ENCODE peak calls at places on chromosomes 6 and 20, in eight cellular contexts. W is MM.1S, A is GM23338, Y is HCT116, I is SK-N-SH, U is PC-3, J is PC-9, T is OCI-LY7. S is an unnamed sample. For H3K9me2, the result is how much of the 10 kb centered on the place peaks cover.

GRCh38 chr6:160921095-160921494 is 70.5 kb upstream of the MAP3K4 start:
- DNase-seq in W (no peak), A (no peak), Y (no peak), I (no peak), U (no peak), J (no peak), T (no peak), S (no peak)

GRCh38 chr20:58579819-58580492 is 64.8 kb upstream of the APCDD1L start:
- DNase-seq in W (no peak), A (no peak), Y (no peak), I (no peak), U (no peak), J (no peak), T (no peak), S (no peak)

GRCh38 chr6:43847741-43848630 is 78.0 kb downstream of the VEGFA start:
- DNase-seq in W (peak), A (no peak), Y (no peak), I (no peak), U (peak), J (no peak), T (no peak), S (no peak)

GRCh38 chr6:4320860-4321259 is 185.5 kb upstream of the ECI2 start:
- DNase-seq in W (no peak), A (no peak), Y (no peak), I (no peak), U (peak), J (peak), T (no peak), S (peak)

GRCh38 chr20:49622243-49622642 is 54.3 kb upstream of the PTGIS start:
- DNase-seq in W (no peak), A (no peak), Y (no peak), I (no peak), U (no peak), J (no peak), T (no peak), S (no peak)

GRCh38 chr6:111788779-111789276 is 84.4 kb downstream of the FYN start:
- DNase-seq in W (no peak), A (no peak), Y (no peak), I (no peak), U (no peak), J (no peak), T (no peak), S (no peak)

GRCh38 chr6:107786179-107786578 is 37.9 kb downstream of the SCML4 start:
- DNase-seq in W (no peak), A (no peak), Y (no peak), I (no peak), U (no peak), J (no peak), T (no peak), S (no peak)

GRCh38 chr6:166420351-166420750 is 37.6 kb upstream of the MPC1 start:
- DNase-seq in W (no peak), A (no peak), Y (no peak), I (no peak), U (peak), J (no peak), T (no peak), S (peak)

GRCh38 chr6:47414517-47415167 is 62.9 kb upstream of the CD2AP start:
- DNase-seq in W (peak), A (peak), Y (no peak), I (no peak), U (peak), J (peak), T (peak), S (peak)

GRCh38 chr20:31620246-31620645 is 15.2 kb downstream of the ID1 start:
- DNase-seq in W (no peak), A (no peak), Y (no peak), I (no peak), U (peak), J (no peak), T (no peak), S (no peak)

GRCh38 chr6:55445648-55446204 is 118.5 kb downstream of the GFRAL start:
- DNase-seq in W (peak), A (peak), Y (peak), I (peak), U (peak), J (no peak), T (peak), S (peak)

GRCh38 chr20:32442630-32443029 is 84.5 kb downstream of the ASXL1 start:
- DNase-seq in W (no peak), A (no peak), Y (no peak), I (no peak), U (no peak), J (no peak), T (no peak), S (no peak)

GRCh38 chr6:139588076-139588639 is 213.7 kb upstream of the CITED2 start:
- DNase-seq in W (no peak), A (no peak), Y (peak), I (no peak), U (peak), J (peak), T (no peak), S (peak)

GRCh38 chr20:59403261-59403961 is 103.0 kb downstream of the EDN3 start:
- DNase-seq in W (peak), A (peak), Y (no peak), I (peak), U (peak), J (peak), T (peak), S (peak)

GRCh38 chr6:81451787-81452186 is 300.7 kb downstream of the TENT5A start:
- DNase-seq in W (no peak), A (peak), Y (peak), I (no peak), U (peak), J (peak), T (no peak), S (peak)

GRCh38 chr20:4192378-4193048 is 177.2 kb upstream of the RNF24 start:
- DNase-seq in W (no peak), A (no peak), Y (no peak), I (no peak), U (peak), J (no peak), T (no peak), S (no peak)

GRCh38 chr20:53001502-53002301 is 29.5 kb downstream of the TSHZ2 start:
- DNase-seq in W (peak), A (no peak), Y (no peak), I (no peak), U (no peak), J (no peak), T (peak), S (no peak)

GRCh38 chr6:107066697-107067659 is 39.0 kb downstream of the MTRES1 start:
- DNase-seq in W (no peak), A (no peak), Y (no peak), I (no peak), U (no peak), J (no peak), T (no peak), S (peak)

GRCh38 chr20:37943501-37944455 is 40.9 kb downstream of the VSTM2L start:
- DNase-seq in W (no peak), A (peak), Y (no peak), I (peak), U (no peak), J (no peak), T (no peak), S (no peak)

GRCh38 chr6:85610182-85610895 is 16.7 kb upstream of the SNX14 start:
- DNase-seq in W (no peak), A (no peak), Y (no peak), I (no peak), U (no peak), J (no peak), T (no peak), S (no peak)

GRCh38 chr20:40640667-40641066 is 48.4 kb downstream of the MAFB start:
- DNase-seq in W (no peak), A (no peak), Y (no peak), I (no peak), U (no peak), J (no peak), T (no peak), S (no peak)

GRCh38 chr6:132147530-132148011 is 196.4 kb upstream of the CCN2 start:
- DNase-seq in W (no peak), A (peak), Y (no peak), I (no peak), U (no peak), J (no peak), T (no peak), S (no peak)

GRCh38 chr6:166341915-166342292 is 441 bp downstream of the SFT2D1 start:
- DNase-seq in W (no peak), A (peak), Y (no peak), I (no peak), U (no peak), J (no peak), T (peak), S (peak)

GRCh38 chr6:14889172-14889571 is 356.7 kb upstream of the JARID2 start:
- DNase-seq in W (no peak), A (no peak), Y (no peak), I (no peak), U (peak), J (no peak), T (no peak), S (peak)

GRCh38 chr6:42428326-42429041 is 23.2 kb downstream of the TRERF1 start:
- DNase-seq in W (no peak), A (no peak), Y (no peak), I (peak), U (no peak), J (no peak), T (no peak), S (no peak)

GRCh38 chr20:9119776-9120175 is 50.9 kb downstream of the PLCB4 start:
- DNase-seq in W (no peak), A (no peak), Y (no peak), I (peak), U (peak), J (peak), T (no peak), S (no peak)

GRCh38 chr6:30450908-30451818 is 38.1 kb upstream of the HLA-E start:
- DNase-seq in W (peak), A (peak), Y (no peak), I (no peak), U (no peak), J (no peak), T (no peak), S (peak)

GRCh38 chr6:32969685-32970412 is 1.5 kb downstream of the BRD2 start:
- DNase-seq in W (peak), A (peak), Y (peak), I (peak), U (peak), J (peak), T (peak), S (peak)

GRCh38 chr6:114125597-114125996 is 154.6 kb upstream of the HDAC2 start:
- DNase-seq in W (no peak), A (no peak), Y (no peak), I (no peak), U (no peak), J (no peak), T (no peak), S (no peak)

GRCh38 chr6:6900566-6901204 is 207.1 kb upstream of the RREB1 start:
- DNase-seq in W (no peak), A (no peak), Y (no peak), I (no peak), U (no peak), J (no peak), T (no peak), S (no peak)

GRCh38 chr6:165658395-165659058 is 4.5 kb downstream of the PDE10A start:
- DNase-seq in W (no peak), A (no peak), Y (no peak), I (no peak), U (no peak), J (no peak), T (no peak), S (peak)

GRCh38 chr6:55918639-55919038 is 43.2 kb upstream of the BMP5 start:
- DNase-seq in W (no peak), A (no peak), Y (no peak), I (no peak), U (peak), J (no peak), T (no peak), S (no peak)

DNA sequence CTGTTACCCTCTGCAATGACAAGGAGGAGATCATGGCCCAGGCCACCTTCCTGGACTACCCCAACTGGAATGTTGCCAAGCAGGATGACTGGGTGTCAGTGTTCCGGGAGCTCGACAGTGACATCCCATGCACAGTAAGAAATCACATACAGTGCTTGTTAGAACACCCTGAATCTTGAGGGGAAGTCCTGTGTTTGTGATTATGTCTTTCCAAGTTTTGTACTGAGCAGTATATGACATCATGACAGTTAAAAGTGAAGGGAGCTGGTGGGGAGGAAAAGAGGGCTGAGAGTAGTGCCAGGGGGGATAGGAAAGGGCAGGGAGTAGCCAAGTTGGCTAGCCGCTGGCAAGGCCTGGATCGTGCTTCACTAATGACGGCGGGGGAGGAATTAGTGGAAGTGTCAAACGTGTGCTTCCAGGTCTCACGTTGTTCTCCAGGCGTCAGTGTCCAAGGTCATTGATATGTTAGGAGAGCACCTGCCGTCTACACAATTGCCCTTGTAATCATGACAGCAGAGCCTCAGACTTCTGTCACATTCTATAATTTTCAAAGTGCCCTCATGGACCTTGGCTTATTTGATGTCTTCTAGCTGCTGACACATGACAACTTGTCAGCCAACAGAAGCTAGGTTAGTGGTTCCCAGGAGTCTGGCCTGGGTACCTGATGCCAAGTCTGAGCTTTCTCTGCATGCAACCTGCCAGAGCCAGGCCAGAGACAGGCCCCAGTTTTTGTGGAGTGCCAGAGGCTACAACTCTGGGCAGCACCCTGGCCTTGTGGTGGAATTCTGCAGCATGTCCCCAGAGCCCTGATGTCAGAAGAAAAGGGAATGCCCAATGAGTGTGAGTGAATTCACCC is 18.8 kb downstream of the CFAP61 start:
- DNase-seq in W (no peak), A (no peak), Y (no peak), I (no peak), U (no peak), J (no peak), T (no peak), S (no peak)
- H3K9me2 ChIP-seq in W (under half), A (under half), Y (under half), I (under half), U (under half), J (under half), T (under half), S (under half)

DNA sequence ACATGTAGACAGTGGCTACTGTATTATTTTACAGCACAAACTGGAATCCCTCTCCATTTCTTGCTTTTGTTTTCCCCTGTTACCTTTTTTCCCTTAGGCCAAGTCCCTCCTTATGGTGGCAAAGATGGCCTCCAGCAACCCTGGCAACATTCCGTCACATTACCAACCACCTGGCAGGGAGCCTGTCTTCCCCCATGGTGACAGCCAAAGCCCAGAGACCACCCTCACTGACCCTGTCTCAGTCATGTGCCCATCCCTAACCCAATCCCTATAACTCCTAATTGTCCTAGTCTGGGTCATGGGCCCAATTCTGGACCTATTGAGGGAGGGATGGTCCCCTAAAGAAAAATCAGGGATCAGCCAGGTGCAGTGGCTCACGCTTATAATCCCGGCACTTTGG is 27.6 kb downstream of the PARD6B start:
- DNase-seq in W (no peak), A (no peak), Y (no peak), I (no peak), U (no peak), J (no peak), T (no peak), S (no peak)
- TF ChIP-seq CTCF in W (no peak), A (no peak), Y (no peak), I (no peak), U (no peak), J (no peak), T (no peak), S (no peak)

GRCh38 chr20:2816583-2817340 is 598 bp downstream of the TMEM239 start:
- DNase-seq in W (no peak), A (peak), Y (no peak), I (peak), U (no peak), J (no peak), T (no peak), S (no peak)

GRCh38 chr20:2814076-2814475 is 711 bp upstream of the C20orf141 start:
- DNase-seq in W (no peak), A (no peak), Y (no peak), I (peak), U (peak), J (no peak), T (no peak), S (no peak)

GRCh38 chr20:2816030-2816582 is at the start of gene TMEM239:
- DNase-seq in W (no peak), A (no peak), Y (no peak), I (peak), U (no peak), J (no peak), T (no peak), S (no peak)

GRCh38 chr20:2815242-2815900 is 584 bp downstream of the C20orf141 start:
- DNase-seq in W (no peak), A (no peak), Y (no peak), I (peak), U (no peak), J (no peak), T (no peak), S (no peak)

DNA sequence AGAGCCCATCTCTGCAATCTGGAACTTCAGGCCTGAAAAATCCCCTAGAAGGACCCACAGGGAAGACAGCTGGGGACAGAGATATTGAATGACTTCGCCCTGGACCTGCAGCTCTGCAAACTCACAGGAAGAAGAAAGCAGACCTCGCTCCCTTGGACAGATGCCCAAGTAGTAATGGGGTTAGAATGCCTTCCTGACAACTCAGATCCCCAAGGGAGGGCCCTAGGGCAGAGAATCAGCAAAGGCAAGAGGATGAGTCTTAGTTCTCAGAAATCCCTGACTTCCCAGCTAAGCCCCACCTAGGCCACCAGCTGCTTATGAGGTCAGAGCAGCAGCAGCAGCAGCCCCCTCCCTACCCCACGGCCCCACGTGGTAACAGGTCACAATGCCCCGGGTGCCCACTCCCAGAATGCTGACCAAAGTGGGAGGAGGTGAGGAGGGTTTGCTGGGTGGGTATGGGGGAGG is at the start of gene C20orf141:
- DNase-seq in W (no peak), A (no peak), Y (no peak), I (peak), U (peak), J (peak), T (no peak), S (peak)
- H3K9me2 ChIP-seq in W (under half), A (under half), Y (under half), I (under half), U (under half), J (under half), T (under half), S (under half)

GRCh38 chr6:26411751-26412150 is 9.7 kb downstream of the BTN3A1 start:
- DNase-seq in W (no peak), A (no peak), Y (no peak), I (no peak), U (no peak), J (no peak), T (no peak), S (no peak)
- TF ChIP-seq CTCF in W (no peak), A (no peak), Y (no peak), I (peak), U (peak), J (no peak), T (no peak), S (no peak)

GRCh38 chr6:119891206-119891605 is 541.6 kb upstream of the MAN1A1 start:
- DNase-seq in W (no peak), A (no peak), Y (no peak), I (no peak), U (no peak), J (no peak), T (no peak), S (no peak)

GRCh38 chr6:119896806-119897205 is 547.2 kb upstream of the MAN1A1 start:
- DNase-seq in W (no peak), A (no peak), Y (no peak), I (no peak), U (no peak), J (no peak), T (no peak), S (no peak)

GRCh38 chr6:119895626-119896025 is 546.1 kb upstream of the MAN1A1 start:
- DNase-seq in W (no peak), A (no peak), Y (no peak), I (no peak), U (no peak), J (no peak), T (no peak), S (no peak)

GRCh38 chr6:119891638-119892037 is 542.1 kb upstream of the MAN1A1 start:
- DNase-seq in W (no peak), A (no peak), Y (no peak), I (no peak), U (no peak), J (no peak), T (no peak), S (no peak)

GRCh38 chr6:119894801-119895200 is 545.2 kb upstream of the MAN1A1 start:
- DNase-seq in W (no peak), A (no peak), Y (no peak), I (no peak), U (no peak), J (no peak), T (no peak), S (no peak)
- H3K9me2 ChIP-seq in W (under half), A (under half), Y (under half), I (under half), U (under half), J (under half), T (under half), S (under half)

GRCh38 chr6:77773157-77773822 is 120.5 kb downstream of the MEI4 start:
- DNase-seq in W (no peak), A (no peak), Y (no peak), I (no peak), U (no peak), J (no peak), T (no peak), S (no peak)

GRCh38 chr6:77778527-77778926 is 125.7 kb downstream of the MEI4 start:
- DNase-seq in W (no peak), A (no peak), Y (no peak), I (no peak), U (no peak), J (no peak), T (no peak), S (no peak)

GRCh38 chr6:77774457-77774856 is 121.6 kb downstream of the MEI4 start:
- DNase-seq in W (no peak), A (no peak), Y (no peak), I (no peak), U (no peak), J (no peak), T (no peak), S (no peak)
- TF ChIP-seq CTCF in W (no peak), A (no peak), Y (no peak), I (no peak), U (no peak), J (no peak), T (no peak), S (no peak)

S was measured in hepatocyte.